ENCODE peak calls at places on chromosomes 3 and 15, in four cellular contexts. One of them, this sample, is unnamed.

GRCh38 chr15:56042031-56042430 is 48.6 kb upstream of the NEDD4 start:
- DNase-seq in HEK293T: no peak
- DNase-seq in K562: no peak
- DNase-seq in HepG2: no peak
- DNase-seq in this sample: no peak

GRCh38 chr15:50431204-50431603 is 7.0 kb downstream of the USP8 start:
- DNase-seq in HEK293T: no peak
- DNase-seq in K562: no peak
- DNase-seq in HepG2: no peak
- DNase-seq in this sample: no peak

GRCh38 chr3:16462679-16463078 is 50.8 kb downstream of the RFTN1 start:
- DNase-seq in HEK293T: no peak
- DNase-seq in K562: no peak
- DNase-seq in HepG2: no peak
- DNase-seq in this sample: no peak

GRCh38 chr3:108086653-108087052 is 4.2 kb downstream of the CD47 start:
- DNase-seq in HEK293T: no peak
- DNase-seq in K562: no peak
- DNase-seq in HepG2: no peak
- DNase-seq in this sample: no peak

GRCh38 chr3:161403251-161403650 is 31.9 kb upstream of the SPTSSB start:
- DNase-seq in HEK293T: no peak
- DNase-seq in K562: no peak
- DNase-seq in HepG2: no peak
- DNase-seq in this sample: no peak

GRCh38 chr3:123623346-123623880 is 38.6 kb upstream of the HACD2 start:
- DNase-seq in HEK293T: no peak
- DNase-seq in K562: no peak
- DNase-seq in HepG2: no peak
- DNase-seq in this sample: no peak

GRCh38 chr3:117510396-117510795 is 800.8 kb downstream of the TUSC7 start:
- DNase-seq in HEK293T: no peak
- DNase-seq in K562: no peak
- DNase-seq in HepG2: no peak
- DNase-seq in this sample: no peak

GRCh38 chr3:160184655-160185054 is 40.6 kb upstream of the C3orf80 start:
- DNase-seq in HEK293T: no peak
- DNase-seq in K562: no peak
- DNase-seq in HepG2: no peak
- DNase-seq in this sample: no peak

GRCh38 chr3:5314897-5315296 is 127.4 kb downstream of the EDEM1 start:
- DNase-seq in HEK293T: no peak
- DNase-seq in K562: no peak
- DNase-seq in HepG2: no peak
- DNase-seq in this sample: no peak
- TF ChIP-seq FOXK2 in HEK293T: no peak
- TF ChIP-seq FOXK2 in K562: no peak
- TF ChIP-seq FOXK2 in HepG2: no peak
- TF ChIP-seq FOXK2 in this sample: no peak

GRCh38 chr15:31473384-31474058 is 146.9 kb downstream of the KLF13 start:
- DNase-seq in HEK293T: no peak
- DNase-seq in K562: no peak
- DNase-seq in HepG2: no peak
- DNase-seq in this sample: no peak

GRCh38 chr15:31470756-31471155 is 144.1 kb downstream of the KLF13 start:
- DNase-seq in HEK293T: no peak
- DNase-seq in K562: no peak
- DNase-seq in HepG2: no peak
- DNase-seq in this sample: no peak

GRCh38 chr15:31469801-31470545 is 143.3 kb downstream of the KLF13 start:
- DNase-seq in HEK293T: no peak
- DNase-seq in K562: no peak
- DNase-seq in HepG2: no peak
- DNase-seq in this sample: no peak

GRCh38 chr15:31472636-31473383 is 146.2 kb downstream of the KLF13 start:
- DNase-seq in HEK293T: no peak
- DNase-seq in K562: no peak
- DNase-seq in HepG2: no peak
- DNase-seq in this sample: peak; percentile 79

GRCh38 chr15:31471731-31472430 is 145.2 kb downstream of the KLF13 start:
- DNase-seq in HEK293T: no peak
- DNase-seq in K562: no peak
- DNase-seq in HepG2: no peak
- DNase-seq in this sample: no peak
- TF ChIP-seq FOXK2 in HEK293T: no peak
- TF ChIP-seq FOXK2 in K562: no peak
- TF ChIP-seq FOXK2 in HepG2: no peak
- TF ChIP-seq FOXK2 in this sample: no peak

GRCh38 chr3:24149032-24149431 is 203.9 kb downstream of the NR1D2 start:
- DNase-seq in HEK293T: peak; percentile 25
- DNase-seq in K562: peak; percentile 29
- DNase-seq in HepG2: no peak
- DNase-seq in this sample: no peak

GRCh38 chr3:24142127-24142526 is 197.0 kb downstream of the NR1D2 start:
- DNase-seq in HEK293T: no peak
- DNase-seq in K562: no peak
- DNase-seq in HepG2: no peak
- DNase-seq in this sample: no peak

GRCh38 chr3:24145481-24145880 is 200.4 kb downstream of the NR1D2 start:
- DNase-seq in HEK293T: no peak
- DNase-seq in K562: no peak
- DNase-seq in HepG2: no peak
- DNase-seq in this sample: no peak

GRCh38 chr3:24141548-24141947 is 196.5 kb downstream of the NR1D2 start:
- DNase-seq in HEK293T: no peak
- DNase-seq in K562: no peak
- DNase-seq in HepG2: no peak
- DNase-seq in this sample: no peak

GRCh38 chr3:24145981-24146822 is 201.1 kb downstream of the NR1D2 start:
- DNase-seq in HEK293T: no peak
- DNase-seq in K562: no peak
- DNase-seq in HepG2: no peak
- DNase-seq in this sample: no peak
- TF ChIP-seq FOXK2 in HEK293T: no peak
- TF ChIP-seq FOXK2 in K562: no peak
- TF ChIP-seq FOXK2 in HepG2: no peak
- TF ChIP-seq FOXK2 in this sample: no peak

GRCh38 chr3:177221734-177222133 is 24.5 kb upstream of the TBL1XR1 start:
- DNase-seq in HEK293T: no peak
- DNase-seq in K562: no peak
- DNase-seq in HepG2: no peak
- DNase-seq in this sample: no peak

GRCh38 chr3:177224406-177224805 is 27.1 kb upstream of the TBL1XR1 start:
- DNase-seq in HEK293T: no peak
- DNase-seq in K562: no peak
- DNase-seq in HepG2: no peak
- DNase-seq in this sample: no peak

DNA sequence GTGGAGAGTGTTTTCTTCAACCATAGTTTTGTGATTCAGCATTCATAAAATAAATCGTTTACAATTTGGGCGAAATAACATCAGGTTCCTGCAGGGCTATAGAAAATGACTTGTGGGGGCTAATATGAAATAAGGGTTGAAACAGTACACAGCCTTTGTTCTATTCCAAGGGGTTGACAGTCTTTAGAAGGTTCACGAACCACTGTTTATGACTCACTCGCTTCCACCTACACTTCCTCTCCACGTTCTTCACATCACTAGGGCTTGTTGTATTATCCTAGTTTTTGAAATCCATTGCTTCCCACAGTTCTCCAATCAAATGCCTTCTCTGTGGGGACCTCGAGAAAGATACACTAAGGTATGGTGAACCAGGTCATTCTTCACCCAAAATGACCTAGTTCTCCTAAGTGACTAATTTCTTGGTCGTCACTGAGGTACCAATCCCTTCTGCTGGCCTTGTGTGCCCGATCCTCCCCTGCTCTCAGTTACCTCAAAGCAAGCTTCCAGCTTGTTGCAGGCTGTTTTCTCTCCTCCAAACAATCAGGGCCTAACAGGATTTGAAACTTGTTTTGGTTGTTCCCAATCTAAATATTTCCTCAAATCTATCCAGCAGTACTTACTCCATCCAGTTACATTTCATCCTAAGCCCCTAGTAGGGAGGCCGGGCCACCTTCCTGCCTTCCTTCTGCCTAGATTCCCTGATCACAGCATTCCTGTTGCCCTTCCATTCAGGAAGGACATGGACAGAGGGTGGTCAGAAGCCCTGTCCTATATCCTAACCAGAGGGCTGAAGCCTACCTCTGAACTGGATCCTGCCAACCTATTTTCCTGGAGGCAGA is 23.1 kb upstream of the TBL1XR1 start:
- DNase-seq in HEK293T: no peak
- DNase-seq in K562: no peak
- DNase-seq in HepG2: no peak
- DNase-seq in this sample: no peak
- TF ChIP-seq FOXK2 in HEK293T: no peak
- TF ChIP-seq FOXK2 in K562: no peak
- TF ChIP-seq FOXK2 in HepG2: no peak
- TF ChIP-seq FOXK2 in this sample: no peak

GRCh38 chr3:126034481-126035361 is 49.2 kb downstream of the SLC41A3 start:
- DNase-seq in HEK293T: no peak
- DNase-seq in K562: no peak
- DNase-seq in HepG2: no peak
- DNase-seq in this sample: no peak
- TF ChIP-seq FOXK2 in HEK293T: no peak
- TF ChIP-seq FOXK2 in K562: no peak
- TF ChIP-seq FOXK2 in HepG2: no peak
- TF ChIP-seq FOXK2 in this sample: no peak

GRCh38 chr15:35522061-35522460 is 23.9 kb downstream of the DPH6 start:
- DNase-seq in HEK293T: peak; percentile 2
- DNase-seq in K562: no peak
- DNase-seq in HepG2: no peak
- DNase-seq in this sample: no peak
- TF ChIP-seq FOXK2 in HEK293T: no peak
- TF ChIP-seq FOXK2 in K562: no peak
- TF ChIP-seq FOXK2 in HepG2: no peak
- TF ChIP-seq FOXK2 in this sample: no peak

GRCh38 chr3:178306427-178307115 is 229.7 kb upstream of the KCNMB2 start:
- DNase-seq in HEK293T: no peak
- DNase-seq in K562: no peak
- DNase-seq in HepG2: no peak
- DNase-seq in this sample: no peak

GRCh38 chr3:178308696-178309278 is 227.4 kb upstream of the KCNMB2 start:
- DNase-seq in HEK293T: no peak
- DNase-seq in K562: no peak
- DNase-seq in HepG2: no peak
- DNase-seq in this sample: no peak

GRCh38 chr3:178302966-178303930 is 233.0 kb upstream of the KCNMB2 start:
- DNase-seq in HEK293T: no peak
- DNase-seq in K562: no peak
- DNase-seq in HepG2: no peak
- DNase-seq in this sample: no peak

GRCh38 chr3:178300441-178300959 is 235.7 kb upstream of the KCNMB2 start:
- DNase-seq in HEK293T: no peak
- DNase-seq in K562: peak; percentile 24
- DNase-seq in HepG2: no peak
- DNase-seq in this sample: no peak

DNA sequence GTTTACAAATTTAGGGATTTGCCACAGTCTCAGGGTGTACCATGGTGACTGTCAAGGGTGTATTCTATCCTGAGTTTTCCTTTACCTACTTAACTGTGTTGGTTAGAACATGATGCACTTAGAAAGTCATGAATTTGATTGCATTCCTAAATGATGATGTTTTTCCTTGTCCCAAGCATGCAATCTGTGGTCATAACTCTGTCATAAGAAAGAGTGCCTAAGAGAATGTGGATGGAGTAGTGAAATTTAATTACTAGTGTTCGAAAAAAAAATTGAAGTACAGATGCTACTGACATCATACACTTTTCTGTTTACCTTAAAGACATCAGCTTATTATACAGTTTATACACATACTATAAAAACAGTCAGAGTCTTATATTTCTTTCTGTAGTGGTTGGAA is 231.5 kb upstream of the KCNMB2 start:
- DNase-seq in HEK293T: no peak
- DNase-seq in K562: no peak
- DNase-seq in HepG2: no peak
- DNase-seq in this sample: no peak
- TF ChIP-seq FOXK2 in HEK293T: no peak
- TF ChIP-seq FOXK2 in K562: no peak
- TF ChIP-seq FOXK2 in HepG2: no peak
- TF ChIP-seq FOXK2 in this sample: no peak

This sample was measured in GM12878.